ENCODE peak calls at places on chromosomes 16 and 17, in ten cellular contexts. T is heart right ventricle, Y is GM20000, L is fibroblast of lung, I is NCI-H146, E is activated T-helper 1 cell treated with Interleukin-2 at 50 U/mL for 16 hours, M is A549, G is foreskin fibroblast, R is H4, P is H54. J is an unnamed sample.
A peak's percentile ranks its signal among the peaks of the same experiment; 100 is the strongest.

GRCh38 chr17:50043290-50044148 is 12.4 kb upstream of the ITGA3 start:
- DNase-seq in T (peak; percentile 54), Y (no peak), L (peak; percentile 64), I (no peak), E (no peak), M (no peak), G (no peak), R (peak; percentile 31), P (no peak), J (no peak)

GRCh38 chr17:70100983-70101382 is 26.0 kb downstream of the KCNJ16 start:
- DNase-seq in T (no peak), Y (no peak), L (no peak), I (no peak), E (no peak), M (peak; percentile 9), G (no peak), R (peak; percentile 19), P (no peak), J (no peak)

GRCh38 chr17:21510686-21511367 is 134.7 kb downstream of the KCNJ12 start:
- DNase-seq in T (no peak), Y (no peak), L (no peak), I (no peak), E (no peak), M (no peak), G (no peak), R (no peak), P (no peak), J (no peak)

GRCh38 chr17:44556854-44557606 is at the start of gene FZD2:
- DNase-seq in T (peak; percentile 74), Y (peak; percentile 93), L (peak; percentile 98), I (peak; percentile 74), E (no peak), M (peak; percentile 98), G (peak; percentile 98), R (peak; percentile 95), P (peak; percentile 97), J (peak; percentile 76)

GRCh38 chr16:4826980-4827379 is 20.1 kb downstream of the GLYR1 start:
- DNase-seq in T (no peak), Y (no peak), L (no peak), I (no peak), E (no peak), M (no peak), G (no peak), R (no peak), P (no peak), J (no peak)

GRCh38 chr17:3558603-3559269 is 1.1 kb upstream of the TRPV3 start:
- DNase-seq in T (no peak), Y (peak; percentile 91), L (peak; percentile 7), I (peak; percentile 76), E (peak; percentile 17), M (no peak), G (no peak), R (no peak), P (peak; percentile 54), J (peak; percentile 95)

GRCh38 chr17:32854177-32854576 is 22.7 kb downstream of the MYO1D start:
- DNase-seq in T (no peak), Y (no peak), L (peak; percentile 11), I (no peak), E (no peak), M (no peak), G (no peak), R (no peak), P (no peak), J (no peak)

GRCh38 chr16:30183961-30184429 is 593 bp downstream of the CORO1A start:
- DNase-seq in T (peak; percentile 40), Y (peak; percentile 87), L (no peak), I (no peak), E (peak; percentile 74), M (no peak), G (no peak), R (no peak), P (no peak), J (no peak)

GRCh38 chr17:72811976-72812687 is 280.4 kb downstream of the SLC39A11 start:
- DNase-seq in T (no peak), Y (no peak), L (peak; percentile 12), I (no peak), E (no peak), M (no peak), G (no peak), R (no peak), P (no peak), J (no peak)

GRCh38 chr16:64627781-64628180 is 494.1 kb downstream of the CDH11 start:
- DNase-seq in T (peak; percentile 65), Y (no peak), L (no peak), I (no peak), E (no peak), M (no peak), G (no peak), R (peak; percentile 75), P (no peak), J (no peak)

GRCh38 chr17:63549289-63549945 is 860 bp upstream of the DCAF7 start:
- DNase-seq in T (no peak), Y (no peak), L (no peak), I (no peak), E (no peak), M (no peak), G (no peak), R (no peak), P (peak; percentile 69), J (no peak)

GRCh38 chr17:61809816-61810392 is 53.4 kb downstream of the BRIP1 start:
- DNase-seq in T (no peak), Y (no peak), L (peak; percentile 62), I (peak; percentile 59), E (no peak), M (no peak), G (peak; percentile 51), R (peak; percentile 34), P (no peak), J (no peak)

GRCh38 chr17:35612924-35613521 is 25.9 kb downstream of the AP2B1 start:
- DNase-seq in T (peak; percentile 20), Y (no peak), L (peak; percentile 33), I (peak; percentile 38), E (no peak), M (peak; percentile 68), G (peak; percentile 41), R (peak; percentile 37), P (peak; percentile 6), J (no peak)

GRCh38 chr17:78925234-78925633 is at the start of gene TIMP2:
- DNase-seq in T (peak; percentile 92), Y (peak; percentile 89), L (peak; percentile 76), I (peak; percentile 85), E (peak; percentile 56), M (peak; percentile 84), G (peak; percentile 82), R (peak; percentile 73), P (peak; percentile 75), J (no peak)

GRCh38 chr17:77213778-77214132 is 73.0 kb downstream of the SEC14L1 start:
- DNase-seq in T (no peak), Y (no peak), L (no peak), I (no peak), E (no peak), M (no peak), G (no peak), R (no peak), P (no peak), J (no peak)

GRCh38 chr17:31517524-31517923 is 126.0 kb downstream of the RAB11FIP4 start:
- DNase-seq in T (no peak), Y (no peak), L (no peak), I (peak; percentile 20), E (no peak), M (peak; percentile 34), G (no peak), R (no peak), P (no peak), J (no peak)

GRCh38 chr17:15263206-15263579 is 1.9 kb downstream of the PMP22 start:
- DNase-seq in T (peak; percentile 87), Y (no peak), L (peak; percentile 91), I (no peak), E (no peak), M (peak; percentile 84), G (peak; percentile 77), R (peak; percentile 68), P (peak; percentile 58), J (no peak)

GRCh38 chr17:42179911-42180410 is 981 bp downstream of the KCNH4 start:
- DNase-seq in T (peak; percentile 31), Y (peak; percentile 60), L (peak; percentile 24), I (peak; percentile 39), E (no peak), M (peak; percentile 42), G (no peak), R (no peak), P (no peak), J (no peak)

GRCh38 chr16:2429771-2430663 is 770 bp downstream of the CCNF start:
- DNase-seq in T (no peak), Y (peak; percentile 66), L (peak; percentile 9), I (peak; percentile 53), E (no peak), M (no peak), G (no peak), R (no peak), P (no peak), J (no peak)

GRCh38 chr16:84489141-84489540 is 15.3 kb downstream of the MEAK7 start:
- DNase-seq in T (no peak), Y (no peak), L (no peak), I (no peak), E (no peak), M (no peak), G (no peak), R (no peak), P (no peak), J (no peak)

GRCh38 chr16:72932677-72933335 is 115.1 kb downstream of the ZFHX3 start:
- DNase-seq in T (no peak), Y (no peak), L (no peak), I (no peak), E (no peak), M (no peak), G (no peak), R (no peak), P (no peak), J (no peak)

GRCh38 chr17:36085710-36086268 is 4.2 kb downstream of the CCL3 start:
- DNase-seq in T (no peak), Y (no peak), L (no peak), I (no peak), E (no peak), M (no peak), G (no peak), R (no peak), P (no peak), J (no peak)

GRCh38 chr17:29505826-29506225 is 61.0 kb downstream of the ABHD15 start:
- DNase-seq in T (no peak), Y (no peak), L (no peak), I (no peak), E (no peak), M (no peak), G (no peak), R (no peak), P (no peak), J (no peak)

GRCh38 chr16:4972938-4973587 is 14.9 kb downstream of the SEC14L5 start:
- DNase-seq in T (no peak), Y (no peak), L (no peak), I (no peak), E (no peak), M (no peak), G (no peak), R (no peak), P (no peak), J (no peak)

GRCh38 chr17:32281011-32281451 is 15.4 kb downstream of the RHBDL3 start:
- DNase-seq in T (peak; percentile 69), Y (no peak), L (no peak), I (peak; percentile 95), E (no peak), M (no peak), G (no peak), R (no peak), P (no peak), J (no peak)

GRCh38 chr17:15918661-15919259 is 26.2 kb upstream of the ADORA2B start:
- DNase-seq in T (peak; percentile 52), Y (no peak), L (no peak), I (no peak), E (no peak), M (peak; percentile 40), G (no peak), R (peak; percentile 84), P (no peak), J (no peak)

GRCh38 chr16:27924411-27925118 is 138.9 kb downstream of the GSG1L start:
- DNase-seq in T (no peak), Y (no peak), L (peak; percentile 1), I (no peak), E (no peak), M (no peak), G (no peak), R (no peak), P (no peak), J (no peak)

GRCh38 chr16:86567701-86568571 is 1.3 kb downstream of the FOXC2 start:
- DNase-seq in T (peak; percentile 51), Y (no peak), L (peak; percentile 71), I (no peak), E (no peak), M (no peak), G (no peak), R (no peak), P (no peak), J (no peak)

J was measured in keratinocyte.